ENCODE peak calls at places on chromosomes 3 and 15, in five cellular contexts. E is EL, F is skeletal muscle cell, Y is NCI-H1092 treated with DMSO at 0.1 percent for 48 hours, S is RCC 7860. N is an unnamed sample.

GRCh38 chr15:70375006-70375409 is 277.3 kb upstream of the TLE3 start:
- DNase-seq in E (peak; percentile 64), F (no peak), Y (no peak), S (peak; percentile 69), N (no peak)

GRCh38 chr3:39808467-39809180 is 785 bp upstream of the MYRIP start:
- DNase-seq in E (peak; percentile 40), F (no peak), Y (peak; percentile 32), S (no peak), N (no peak)

GRCh38 chr15:30872341-30872748 is 31.4 kb upstream of the FAN1 start:
- DNase-seq in E (no peak), F (no peak), Y (no peak), S (no peak), N (no peak)

GRCh38 chr15:99708563-99708962 is 24.7 kb downstream of the LYSMD4 start:
- DNase-seq in E (peak; percentile 95), F (peak; percentile 85), Y (no peak), S (peak; percentile 80), N (no peak)

GRCh38 chr15:43975326-43975725 is 148.5 kb downstream of the WDR76 start:
- DNase-seq in E (no peak), F (no peak), Y (no peak), S (peak; percentile 36), N (no peak)

GRCh38 chr15:62979252-62979651 is 63.3 kb upstream of the TPM1 start:
- DNase-seq in E (no peak), F (no peak), Y (no peak), S (no peak), N (no peak)

GRCh38 chr15:40815042-40815678 is 7.9 kb upstream of the DNAJC17 start:
- DNase-seq in E (no peak), F (no peak), Y (peak; percentile 15), S (no peak), N (no peak)

GRCh38 chr3:103056953-103057450 is 622.2 kb downstream of the ZPLD1 start:
- DNase-seq in E (no peak), F (peak; percentile 15), Y (no peak), S (no peak), N (no peak)

GRCh38 chr15:68054658-68055223 is 626 bp downstream of the PIAS1 start:
- DNase-seq in E (peak; percentile 73), F (no peak), Y (peak; percentile 48), S (no peak), N (no peak)

GRCh38 chr3:44001072-44001471 is 240.6 kb upstream of the TOPAZ1 start:
- DNase-seq in E (peak; percentile 17), F (no peak), Y (no peak), S (no peak), N (no peak)

GRCh38 chr3:53255360-53255774 is 455 bp downstream of the TKT start:
- DNase-seq in E (no peak), F (no peak), Y (peak; percentile 60), S (no peak), N (peak; percentile 65)

GRCh38 chr3:85760342-85760741 is 801.6 kb downstream of the CADM2 start:
- DNase-seq in E (no peak), F (no peak), Y (no peak), S (no peak), N (no peak)

GRCh38 chr3:5063724-5064123 is 58.4 kb upstream of the ARL8B start:
- DNase-seq in E (no peak), F (no peak), Y (no peak), S (no peak), N (no peak)

GRCh38 chr3:14238356-14238755 is 59.7 kb downstream of the LSM3 start:
- DNase-seq in E (no peak), F (no peak), Y (no peak), S (no peak), N (no peak)

GRCh38 chr15:47708116-47708515 is 9.2 kb upstream of the SEMA6D start:
- DNase-seq in E (no peak), F (no peak), Y (no peak), S (no peak), N (no peak)

GRCh38 chr15:56732135-56732880 is 1.0 kb downstream of the ZNF280D start:
- DNase-seq in E (peak; percentile 41), F (no peak), Y (peak; percentile 52), S (peak; percentile 43), N (peak; percentile 24)

GRCh38 chr3:103794656-103795055 is 1359.8 kb downstream of the ZPLD1 start:
- DNase-seq in E (no peak), F (no peak), Y (no peak), S (no peak), N (no peak)

GRCh38 chr15:43905755-43906154 is 79.0 kb downstream of the WDR76 start:
- DNase-seq in E (no peak), F (no peak), Y (no peak), S (no peak), N (no peak)